ENCODE peak calls at places on chromosomes 7 and 10, in seven cellular contexts. One of them, this sample, is unnamed.

GRCh38 chr10:130080461-130080814 is 30.2 kb downstream of the C10orf143 start:
- DNase-seq in IMR-90: no peak
- DNase-seq in neuronal stem cell: no peak
- DNase-seq in mesenchymal stem cell: no peak
- DNase-seq in mesendoderm: no peak
- DNase-seq in H1: no peak
- DNase-seq in trophoblast cell: no peak
- DNase-seq in this sample: no peak

GRCh38 chr10:101040851-101041250 is 9.8 kb downstream of the SFXN3 start:
- DNase-seq in IMR-90: no peak
- DNase-seq in neuronal stem cell: no peak
- DNase-seq in mesenchymal stem cell: no peak
- DNase-seq in mesendoderm: no peak
- DNase-seq in H1: no peak
- DNase-seq in trophoblast cell: no peak
- DNase-seq in this sample: no peak

GRCh38 chr7:75937958-75938786 is 23.2 kb downstream of the POR start:
- DNase-seq in IMR-90: peak; percentile 96
- DNase-seq in neuronal stem cell: no peak
- DNase-seq in mesenchymal stem cell: peak; percentile 96
- DNase-seq in mesendoderm: peak; percentile 86
- DNase-seq in H1: no peak
- DNase-seq in trophoblast cell: peak; percentile 80
- DNase-seq in this sample: no peak

GRCh38 chr7:144513332-144513731 is 109.8 kb upstream of the NOBOX start:
- DNase-seq in IMR-90: no peak
- DNase-seq in neuronal stem cell: peak; percentile 23
- DNase-seq in mesenchymal stem cell: no peak
- DNase-seq in mesendoderm: peak; percentile 41
- DNase-seq in H1: no peak
- DNase-seq in trophoblast cell: peak; percentile 29
- DNase-seq in this sample: no peak

GRCh38 chr10:6999232-6999925 is 411.5 kb downstream of the SFMBT2 start:
- DNase-seq in IMR-90: no peak
- DNase-seq in neuronal stem cell: no peak
- DNase-seq in mesenchymal stem cell: no peak
- DNase-seq in mesendoderm: no peak
- DNase-seq in H1: no peak
- DNase-seq in trophoblast cell: no peak
- DNase-seq in this sample: no peak

GRCh38 chr7:132865366-132865765 is 216.5 kb downstream of the CHCHD3 start:
- DNase-seq in IMR-90: no peak
- DNase-seq in neuronal stem cell: no peak
- DNase-seq in mesenchymal stem cell: no peak
- DNase-seq in mesendoderm: no peak
- DNase-seq in H1: no peak
- DNase-seq in trophoblast cell: no peak
- DNase-seq in this sample: no peak

GRCh38 chr7:1851731-1852531 is 181.9 kb downstream of the ELFN1 start:
- DNase-seq in IMR-90: no peak
- DNase-seq in neuronal stem cell: no peak
- DNase-seq in mesenchymal stem cell: no peak
- DNase-seq in mesendoderm: no peak
- DNase-seq in H1: no peak
- DNase-seq in trophoblast cell: no peak
- DNase-seq in this sample: no peak

GRCh38 chr10:63116452-63117072 is 16.6 kb upstream of the NRBF2 start:
- DNase-seq in IMR-90: no peak
- DNase-seq in neuronal stem cell: no peak
- DNase-seq in mesenchymal stem cell: no peak
- DNase-seq in mesendoderm: no peak
- DNase-seq in H1: no peak
- DNase-seq in trophoblast cell: peak; percentile 68
- DNase-seq in this sample: no peak

GRCh38 chr10:121188005-121188404 is 336.8 kb downstream of the WDR11 start:
- DNase-seq in IMR-90: no peak
- DNase-seq in neuronal stem cell: no peak
- DNase-seq in mesenchymal stem cell: no peak
- DNase-seq in mesendoderm: peak; percentile 75
- DNase-seq in H1: no peak
- DNase-seq in trophoblast cell: no peak
- DNase-seq in this sample: no peak

GRCh38 chr7:1359051-1359400 is 100.2 kb downstream of the MICALL2 start:
- DNase-seq in IMR-90: no peak
- DNase-seq in neuronal stem cell: no peak
- DNase-seq in mesenchymal stem cell: no peak
- DNase-seq in mesendoderm: no peak
- DNase-seq in H1: no peak
- DNase-seq in trophoblast cell: no peak
- DNase-seq in this sample: no peak

GRCh38 chr7:158362912-158363905 is 224.4 kb downstream of the PTPRN2 start:
- DNase-seq in IMR-90: no peak
- DNase-seq in neuronal stem cell: peak; percentile 56
- DNase-seq in mesenchymal stem cell: no peak
- DNase-seq in mesendoderm: peak; percentile 51
- DNase-seq in H1: no peak
- DNase-seq in trophoblast cell: peak; percentile 28
- DNase-seq in this sample: peak; percentile 71

GRCh38 chr7:105591522-105591921 is 10.2 kb upstream of the EFCAB10 start:
- DNase-seq in IMR-90: no peak
- DNase-seq in neuronal stem cell: no peak
- DNase-seq in mesenchymal stem cell: no peak
- DNase-seq in mesendoderm: no peak
- DNase-seq in H1: no peak
- DNase-seq in trophoblast cell: no peak
- DNase-seq in this sample: no peak

GRCh38 chr7:36198854-36199266 is 45.8 kb downstream of the EEPD1 start:
- DNase-seq in IMR-90: peak; percentile 50
- DNase-seq in neuronal stem cell: no peak
- DNase-seq in mesenchymal stem cell: peak; percentile 62
- DNase-seq in mesendoderm: no peak
- DNase-seq in H1: no peak
- DNase-seq in trophoblast cell: no peak
- DNase-seq in this sample: no peak

GRCh38 chr10:100779329-100779728 is 33.9 kb downstream of the PAX2 start:
- DNase-seq in IMR-90: no peak
- DNase-seq in neuronal stem cell: no peak
- DNase-seq in mesenchymal stem cell: no peak
- DNase-seq in mesendoderm: no peak
- DNase-seq in H1: no peak
- DNase-seq in trophoblast cell: no peak
- DNase-seq in this sample: no peak

GRCh38 chr10:86329093-86329710 is 37.4 kb downstream of the GRID1 start:
- DNase-seq in IMR-90: no peak
- DNase-seq in neuronal stem cell: no peak
- DNase-seq in mesenchymal stem cell: no peak
- DNase-seq in mesendoderm: no peak
- DNase-seq in H1: no peak
- DNase-seq in trophoblast cell: no peak
- DNase-seq in this sample: no peak

GRCh38 chr10:64086083-64086772 is 565.0 kb downstream of the REEP3 start:
- DNase-seq in IMR-90: no peak
- DNase-seq in neuronal stem cell: no peak
- DNase-seq in mesenchymal stem cell: no peak
- DNase-seq in mesendoderm: peak; percentile 70
- DNase-seq in H1: peak; percentile 33
- DNase-seq in trophoblast cell: no peak
- DNase-seq in this sample: peak; percentile 67

GRCh38 chr10:133132711-133133291 is 27.2 kb upstream of the KNDC1 start:
- DNase-seq in IMR-90: no peak
- DNase-seq in neuronal stem cell: no peak
- DNase-seq in mesenchymal stem cell: no peak
- DNase-seq in mesendoderm: no peak
- DNase-seq in H1: no peak
- DNase-seq in trophoblast cell: no peak
- DNase-seq in this sample: no peak

GRCh38 chr7:151793531-151793935 is 83.4 kb downstream of the PRKAG2 start:
- DNase-seq in IMR-90: no peak
- DNase-seq in neuronal stem cell: no peak
- DNase-seq in mesenchymal stem cell: no peak
- DNase-seq in mesendoderm: no peak
- DNase-seq in H1: no peak
- DNase-seq in trophoblast cell: peak; percentile 42
- DNase-seq in this sample: no peak

GRCh38 chr10:116590590-116591444 is at the start of gene PNLIPRP1:
- DNase-seq in IMR-90: no peak
- DNase-seq in neuronal stem cell: no peak
- DNase-seq in mesenchymal stem cell: no peak
- DNase-seq in mesendoderm: no peak
- DNase-seq in H1: no peak
- DNase-seq in trophoblast cell: no peak
- DNase-seq in this sample: no peak

GRCh38 chr10:71767420-71768035 is 5.8 kb downstream of the VSIR start:
- DNase-seq in IMR-90: no peak
- DNase-seq in neuronal stem cell: no peak
- DNase-seq in mesenchymal stem cell: peak; percentile 37
- DNase-seq in mesendoderm: no peak
- DNase-seq in H1: no peak
- DNase-seq in trophoblast cell: peak; percentile 93
- DNase-seq in this sample: no peak

GRCh38 chr10:6916601-6917000 is 336.5 kb upstream of the PRKCQ start:
- DNase-seq in IMR-90: no peak
- DNase-seq in neuronal stem cell: no peak
- DNase-seq in mesenchymal stem cell: no peak
- DNase-seq in mesendoderm: no peak
- DNase-seq in H1: no peak
- DNase-seq in trophoblast cell: no peak
- DNase-seq in this sample: no peak

GRCh38 chr7:19773361-19773760 is at the start of gene TMEM196:
- DNase-seq in IMR-90: no peak
- DNase-seq in neuronal stem cell: no peak
- DNase-seq in mesenchymal stem cell: no peak
- DNase-seq in mesendoderm: no peak
- DNase-seq in H1: no peak
- DNase-seq in trophoblast cell: no peak
- DNase-seq in this sample: peak; percentile 52

GRCh38 chr7:44375236-44375699 is 49.9 kb upstream of the CAMK2B start:
- DNase-seq in IMR-90: no peak
- DNase-seq in neuronal stem cell: no peak
- DNase-seq in mesenchymal stem cell: no peak
- DNase-seq in mesendoderm: peak; percentile 34
- DNase-seq in H1: no peak
- DNase-seq in trophoblast cell: peak; percentile 33
- DNase-seq in this sample: peak; percentile 70

GRCh38 chr10:13056461-13057077 is 43.4 kb upstream of the OPTN start:
- DNase-seq in IMR-90: peak; percentile 16
- DNase-seq in neuronal stem cell: no peak
- DNase-seq in mesenchymal stem cell: peak; percentile 62
- DNase-seq in mesendoderm: peak; percentile 32
- DNase-seq in H1: no peak
- DNase-seq in trophoblast cell: peak; percentile 18
- DNase-seq in this sample: no peak

GRCh38 chr7:124033093-124033806 is 383 bp upstream of the TMEM229A start:
- DNase-seq in IMR-90: no peak
- DNase-seq in neuronal stem cell: peak; percentile 48
- DNase-seq in mesenchymal stem cell: peak; percentile 15
- DNase-seq in mesendoderm: peak; percentile 68
- DNase-seq in H1: no peak
- DNase-seq in trophoblast cell: peak; percentile 17
- DNase-seq in this sample: peak; percentile 61

GRCh38 chr7:66669088-66669487 is 40.4 kb downstream of the KCTD7 start:
- DNase-seq in IMR-90: no peak
- DNase-seq in neuronal stem cell: no peak
- DNase-seq in mesenchymal stem cell: no peak
- DNase-seq in mesendoderm: no peak
- DNase-seq in H1: no peak
- DNase-seq in trophoblast cell: no peak
- DNase-seq in this sample: no peak

GRCh38 chr7:55572378-55573233 is at the start of gene VOPP1:
- DNase-seq in IMR-90: peak; percentile 63
- DNase-seq in neuronal stem cell: peak; percentile 68
- DNase-seq in mesenchymal stem cell: peak; percentile 65
- DNase-seq in mesendoderm: peak; percentile 84
- DNase-seq in H1: no peak
- DNase-seq in trophoblast cell: peak; percentile 72
- DNase-seq in this sample: peak; percentile 75

GRCh38 chr7:28956608-28957063 is 1.5 kb downstream of the TRIL start:
- DNase-seq in IMR-90: peak; percentile 5
- DNase-seq in neuronal stem cell: peak; percentile 75
- DNase-seq in mesenchymal stem cell: peak; percentile 71
- DNase-seq in mesendoderm: peak; percentile 94
- DNase-seq in H1: no peak
- DNase-seq in trophoblast cell: peak; percentile 98
- DNase-seq in this sample: peak; percentile 91

GRCh38 chr7:149713731-149714068 is 59.7 kb downstream of the ZNF467 start:
- DNase-seq in IMR-90: no peak
- DNase-seq in neuronal stem cell: no peak
- DNase-seq in mesenchymal stem cell: no peak
- DNase-seq in mesendoderm: no peak
- DNase-seq in H1: no peak
- DNase-seq in trophoblast cell: no peak
- DNase-seq in this sample: peak; percentile 42
- H3K18ac ChIP-seq in IMR-90: no peak overlapping the region
- H3K18ac ChIP-seq in neuronal stem cell: peak overlapping the region; percentile 95
- H3K18ac ChIP-seq in mesenchymal stem cell: no peak overlapping the region
- H3K18ac ChIP-seq in mesendoderm: no peak overlapping the region
- H3K18ac ChIP-seq in H1: peak overlapping the region; percentile 78
- H3K18ac ChIP-seq in trophoblast cell: no peak overlapping the region
- H3K18ac ChIP-seq in this sample: no peak overlapping the region

DNA sequence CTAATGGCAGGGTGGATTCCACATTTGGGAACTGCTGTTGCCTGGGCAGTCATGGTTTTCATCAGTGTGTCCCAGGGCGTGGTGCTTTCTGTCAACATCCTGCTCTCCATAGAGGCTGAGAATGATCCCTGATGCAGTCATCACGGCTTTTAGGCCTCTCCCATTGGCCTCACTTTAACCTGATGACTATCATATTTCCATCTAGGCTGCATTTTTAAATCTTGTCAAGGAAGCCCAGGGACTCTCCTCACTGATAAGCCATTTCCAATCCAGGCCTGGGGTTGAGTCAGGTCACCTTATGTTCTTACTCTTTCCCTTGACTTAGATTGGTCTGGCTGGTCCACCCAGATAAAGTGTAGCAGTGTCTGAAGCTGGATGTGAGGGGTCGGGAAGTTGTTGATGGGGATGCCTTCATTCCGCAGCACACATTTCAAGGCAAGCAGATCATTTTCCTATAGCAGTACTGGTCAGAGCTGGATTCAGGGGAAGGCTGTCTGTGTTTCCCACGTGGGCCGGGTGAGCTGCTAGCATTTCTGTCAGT is 177.0 kb downstream of the AUTS2 start:
- DNase-seq in IMR-90: no peak
- DNase-seq in neuronal stem cell: no peak
- DNase-seq in mesenchymal stem cell: no peak
- DNase-seq in mesendoderm: peak; percentile 69
- DNase-seq in H1: no peak
- DNase-seq in trophoblast cell: peak; percentile 39
- DNase-seq in this sample: no peak
- H3K27me3 ChIP-seq in IMR-90: no peaks in the 10 kb centered on the region
- H3K27me3 ChIP-seq in neuronal stem cell: no peaks in the 10 kb centered on the region
- H3K27me3 ChIP-seq in mesenchymal stem cell: no peaks in the 10 kb centered on the region
- H3K27me3 ChIP-seq in mesendoderm: no peaks in the 10 kb centered on the region
- H3K27me3 ChIP-seq in H1: no peaks in the 10 kb centered on the region
- H3K27me3 ChIP-seq in trophoblast cell: no peaks in the 10 kb centered on the region
- H3K27me3 ChIP-seq in this sample: no peaks in the 10 kb centered on the region

GRCh38 chr10:70162892-70163201 is 7.5 kb downstream of the SAR1A start:
- DNase-seq in IMR-90: no peak
- DNase-seq in neuronal stem cell: no peak
- DNase-seq in mesenchymal stem cell: peak; percentile 33
- DNase-seq in mesendoderm: no peak
- DNase-seq in H1: no peak
- DNase-seq in trophoblast cell: no peak
- DNase-seq in this sample: no peak
- H3K18ac ChIP-seq in IMR-90: no peak overlapping the region
- H3K18ac ChIP-seq in neuronal stem cell: no peak overlapping the region
- H3K18ac ChIP-seq in mesenchymal stem cell: no peak overlapping the region
- H3K18ac ChIP-seq in mesendoderm: no peak overlapping the region
- H3K18ac ChIP-seq in H1: no peak overlapping the region
- H3K18ac ChIP-seq in trophoblast cell: no peak overlapping the region
- H3K18ac ChIP-seq in this sample: no peak overlapping the region

GRCh38 chr10:28983799-28984198 is 305.1 kb upstream of the LYZL1 start:
- DNase-seq in IMR-90: no peak
- DNase-seq in neuronal stem cell: no peak
- DNase-seq in mesenchymal stem cell: peak; percentile 37
- DNase-seq in mesendoderm: no peak
- DNase-seq in H1: no peak
- DNase-seq in trophoblast cell: no peak
- DNase-seq in this sample: no peak
- H3K27me3 ChIP-seq in IMR-90: no peaks in the 10 kb centered on the region
- H3K27me3 ChIP-seq in neuronal stem cell: no peaks in the 10 kb centered on the region
- H3K27me3 ChIP-seq in mesenchymal stem cell: no peaks in the 10 kb centered on the region
- H3K27me3 ChIP-seq in mesendoderm: no peaks in the 10 kb centered on the region
- H3K27me3 ChIP-seq in H1: no peaks in the 10 kb centered on the region
- H3K27me3 ChIP-seq in trophoblast cell: no peaks in the 10 kb centered on the region
- H3K27me3 ChIP-seq in this sample: no peaks in the 10 kb centered on the region

This sample was measured in H9.